ENCODE peak calls at places on chromosomes 11 and 22, in seven cellular contexts. One of them, this sample, is unnamed.

GRCh38 chr11:69839516-69839915 is 20.3 kb upstream of the FGF3 start:
- DNase-seq in stomach: no peak
- DNase-seq in NCI-H510A treated with DMSO at 0.1 percent for 48 hours: no peak
- DNase-seq in NCI-H1092: no peak
- DNase-seq in pancreas: no peak
- DNase-seq in iris pigment epithelial cell: no peak
- DNase-seq in HT1080: no peak
- DNase-seq in this sample: no peak

GRCh38 chr11:120573756-120574354 is 62.3 kb downstream of the GRIK4 start:
- DNase-seq in stomach: no peak
- DNase-seq in NCI-H510A treated with DMSO at 0.1 percent for 48 hours: no peak
- DNase-seq in NCI-H1092: no peak
- DNase-seq in pancreas: no peak
- DNase-seq in iris pigment epithelial cell: no peak
- DNase-seq in HT1080: peak
- DNase-seq in this sample: no peak

GRCh38 chr11:128520886-128521696 is 66.3 kb downstream of the ETS1 start:
- DNase-seq in stomach: no peak
- DNase-seq in NCI-H510A treated with DMSO at 0.1 percent for 48 hours: peak
- DNase-seq in NCI-H1092: no peak
- DNase-seq in pancreas: no peak
- DNase-seq in iris pigment epithelial cell: no peak
- DNase-seq in HT1080: no peak
- DNase-seq in this sample: no peak

GRCh38 chr11:2327032-2327431 is 25.2 kb downstream of the TSPAN32 start:
- DNase-seq in stomach: no peak
- DNase-seq in NCI-H510A treated with DMSO at 0.1 percent for 48 hours: no peak
- DNase-seq in NCI-H1092: no peak
- DNase-seq in pancreas: no peak
- DNase-seq in iris pigment epithelial cell: no peak
- DNase-seq in HT1080: no peak
- DNase-seq in this sample: no peak

GRCh38 chr11:91955206-91955605 is 269.4 kb upstream of the FAT3 start:
- DNase-seq in stomach: no peak
- DNase-seq in NCI-H510A treated with DMSO at 0.1 percent for 48 hours: no peak
- DNase-seq in NCI-H1092: no peak
- DNase-seq in pancreas: no peak
- DNase-seq in iris pigment epithelial cell: no peak
- DNase-seq in HT1080: no peak
- DNase-seq in this sample: no peak

GRCh38 chr11:31959711-31960110 is 131.2 kb upstream of the RCN1 start:
- DNase-seq in stomach: no peak
- DNase-seq in NCI-H510A treated with DMSO at 0.1 percent for 48 hours: no peak
- DNase-seq in NCI-H1092: no peak
- DNase-seq in pancreas: no peak
- DNase-seq in iris pigment epithelial cell: peak
- DNase-seq in HT1080: peak
- DNase-seq in this sample: peak

GRCh38 chr11:94934362-94934761 is 39.0 kb downstream of the CWC15 start:
- DNase-seq in stomach: no peak
- DNase-seq in NCI-H510A treated with DMSO at 0.1 percent for 48 hours: no peak
- DNase-seq in NCI-H1092: no peak
- DNase-seq in pancreas: no peak
- DNase-seq in iris pigment epithelial cell: peak
- DNase-seq in HT1080: no peak
- DNase-seq in this sample: no peak

GRCh38 chr11:95652002-95652472 is 137.5 kb downstream of the FAM76B start:
- DNase-seq in stomach: no peak
- DNase-seq in NCI-H510A treated with DMSO at 0.1 percent for 48 hours: no peak
- DNase-seq in NCI-H1092: no peak
- DNase-seq in pancreas: no peak
- DNase-seq in iris pigment epithelial cell: no peak
- DNase-seq in HT1080: no peak
- DNase-seq in this sample: no peak

GRCh38 chr11:34114471-34114870 is 9.0 kb downstream of the NAT10 start:
- DNase-seq in stomach: no peak
- DNase-seq in NCI-H510A treated with DMSO at 0.1 percent for 48 hours: no peak
- DNase-seq in NCI-H1092: no peak
- DNase-seq in pancreas: no peak
- DNase-seq in iris pigment epithelial cell: peak
- DNase-seq in HT1080: no peak
- DNase-seq in this sample: no peak

GRCh38 chr11:64799925-64800632 is 2.9 kb downstream of the MAP4K2 start:
- DNase-seq in stomach: no peak
- DNase-seq in NCI-H510A treated with DMSO at 0.1 percent for 48 hours: no peak
- DNase-seq in NCI-H1092: peak
- DNase-seq in pancreas: peak
- DNase-seq in iris pigment epithelial cell: no peak
- DNase-seq in HT1080: peak
- DNase-seq in this sample: no peak

GRCh38 chr11:122082203-122082602 is 33.8 kb downstream of the BLID start:
- DNase-seq in stomach: no peak
- DNase-seq in NCI-H510A treated with DMSO at 0.1 percent for 48 hours: no peak
- DNase-seq in NCI-H1092: no peak
- DNase-seq in pancreas: no peak
- DNase-seq in iris pigment epithelial cell: no peak
- DNase-seq in HT1080: no peak
- DNase-seq in this sample: no peak

GRCh38 chr11:78840623-78841022 is 266.0 kb upstream of the NARS2 start:
- DNase-seq in stomach: no peak
- DNase-seq in NCI-H510A treated with DMSO at 0.1 percent for 48 hours: no peak
- DNase-seq in NCI-H1092: no peak
- DNase-seq in pancreas: no peak
- DNase-seq in iris pigment epithelial cell: peak
- DNase-seq in HT1080: no peak
- DNase-seq in this sample: no peak

GRCh38 chr11:107648247-107648646 is 57.3 kb downstream of the ELMOD1 start:
- DNase-seq in stomach: no peak
- DNase-seq in NCI-H510A treated with DMSO at 0.1 percent for 48 hours: no peak
- DNase-seq in NCI-H1092: no peak
- DNase-seq in pancreas: no peak
- DNase-seq in iris pigment epithelial cell: no peak
- DNase-seq in HT1080: no peak
- DNase-seq in this sample: no peak

GRCh38 chr11:120563698-120564572 is 52.4 kb downstream of the GRIK4 start:
- DNase-seq in stomach: no peak
- DNase-seq in NCI-H510A treated with DMSO at 0.1 percent for 48 hours: no peak
- DNase-seq in NCI-H1092: peak
- DNase-seq in pancreas: no peak
- DNase-seq in iris pigment epithelial cell: peak
- DNase-seq in HT1080: no peak
- DNase-seq in this sample: no peak

GRCh38 chr11:30960387-30960992 is 374.3 kb upstream of the MPPED2 start:
- DNase-seq in stomach: no peak
- DNase-seq in NCI-H510A treated with DMSO at 0.1 percent for 48 hours: peak
- DNase-seq in NCI-H1092: peak
- DNase-seq in pancreas: no peak
- DNase-seq in iris pigment epithelial cell: peak
- DNase-seq in HT1080: peak
- DNase-seq in this sample: no peak

GRCh38 chr22:35092146-35092805 is 26.3 kb downstream of the ISX start:
- DNase-seq in stomach: no peak
- DNase-seq in NCI-H510A treated with DMSO at 0.1 percent for 48 hours: no peak
- DNase-seq in NCI-H1092: no peak
- DNase-seq in pancreas: no peak
- DNase-seq in iris pigment epithelial cell: no peak
- DNase-seq in HT1080: no peak
- DNase-seq in this sample: no peak

GRCh38 chr22:22578702-22579424 is 19.8 kb upstream of the PRAME start:
- DNase-seq in stomach: no peak
- DNase-seq in NCI-H510A treated with DMSO at 0.1 percent for 48 hours: no peak
- DNase-seq in NCI-H1092: no peak
- DNase-seq in pancreas: no peak
- DNase-seq in iris pigment epithelial cell: peak
- DNase-seq in HT1080: peak
- DNase-seq in this sample: no peak

GRCh38 chr22:42138122-42138770 is 7.6 kb upstream of the CYP2D6 start:
- DNase-seq in stomach: no peak
- DNase-seq in NCI-H510A treated with DMSO at 0.1 percent for 48 hours: no peak
- DNase-seq in NCI-H1092: no peak
- DNase-seq in pancreas: peak
- DNase-seq in iris pigment epithelial cell: no peak
- DNase-seq in HT1080: no peak
- DNase-seq in this sample: no peak